ENCODE peak calls at places on chromosomes 11 and 22, in four cellular contexts. One of them, this sample, is unnamed.

GRCh38 chr11:1773711-1774550 is 10.2 kb upstream of the CTSD start:
- DNase-seq in brain pericyte: no peak
- DNase-seq in NCI-H69: no peak
- DNase-seq in left ventricle myocardium inferior: no peak
- DNase-seq in this sample: no peak

GRCh38 chr11:45145421-45146071 is 893 bp upstream of the PRDM11 start:
- DNase-seq in NCI-H69: peak
- DNase-seq in left ventricle myocardium inferior: peak
- DNase-seq in brain pericyte: no peak
- DNase-seq in this sample: no peak

GRCh38 chr22:50610581-50610980 is 10.0 kb downstream of the MAPK8IP2 start:
- DNase-seq in brain pericyte: no peak
- DNase-seq in left ventricle myocardium inferior: no peak
- DNase-seq in NCI-H69: no peak
- DNase-seq in this sample: no peak

GRCh38 chr11:11279956-11280689 is 72.9 kb downstream of the CSNK2A3 start:
- DNase-seq in NCI-H69: peak
- DNase-seq in left ventricle myocardium inferior: no peak
- DNase-seq in brain pericyte: peak
- DNase-seq in this sample: peak

GRCh38 chr22:26822300-26822699 is 164.9 kb downstream of the MIAT start:
- DNase-seq in brain pericyte: no peak
- DNase-seq in NCI-H69: no peak
- DNase-seq in left ventricle myocardium inferior: no peak
- DNase-seq in this sample: no peak

GRCh38 chr11:117856252-117856651 is 20.2 kb downstream of the FXYD6 start:
- DNase-seq in left ventricle myocardium inferior: no peak
- DNase-seq in NCI-H69: no peak
- DNase-seq in brain pericyte: no peak
- DNase-seq in this sample: no peak

GRCh38 chr11:77101043-77101537 is 1.6 kb upstream of the OMP start:
- DNase-seq in brain pericyte: no peak
- DNase-seq in left ventricle myocardium inferior: no peak
- DNase-seq in NCI-H69: peak
- DNase-seq in this sample: peak

GRCh38 chr11:129374993-129375721 is 491 bp upstream of the BARX2 start:
- DNase-seq in left ventricle myocardium inferior: no peak
- DNase-seq in brain pericyte: no peak
- DNase-seq in NCI-H69: peak
- DNase-seq in this sample: no peak

GRCh38 chr22:29136715-29137700 is 64.2 kb downstream of the KREMEN1 start:
- DNase-seq in NCI-H69: peak
- DNase-seq in left ventricle myocardium inferior: no peak
- DNase-seq in brain pericyte: no peak
- DNase-seq in this sample: no peak

GRCh38 chr11:1129666-1130160 is 28.0 kb upstream of the MUC5AC start:
- DNase-seq in NCI-H69: peak
- DNase-seq in left ventricle myocardium inferior: no peak
- DNase-seq in brain pericyte: no peak
- DNase-seq in this sample: no peak

GRCh38 chr11:2446590-2447252 is 1.9 kb downstream of the KCNQ1 start:
- DNase-seq in brain pericyte: no peak
- DNase-seq in NCI-H69: no peak
- DNase-seq in left ventricle myocardium inferior: no peak
- DNase-seq in this sample: no peak

GRCh38 chr11:95365346-95365745 is 134.3 kb upstream of the SESN3 start:
- DNase-seq in brain pericyte: no peak
- DNase-seq in NCI-H69: no peak
- DNase-seq in left ventricle myocardium inferior: no peak
- DNase-seq in this sample: no peak

GRCh38 chr11:22208151-22208858 is 15.4 kb downstream of the ANO5 start:
- DNase-seq in brain pericyte: no peak
- DNase-seq in NCI-H69: peak
- DNase-seq in left ventricle myocardium inferior: no peak
- DNase-seq in this sample: no peak

GRCh38 chr11:66864172-66864901 is 7.5 kb downstream of the LRFN4 start:
- DNase-seq in brain pericyte: no peak
- DNase-seq in NCI-H69: peak
- DNase-seq in left ventricle myocardium inferior: no peak
- DNase-seq in this sample: no peak

GRCh38 chr11:91239359-91239758 is 985.3 kb upstream of the FAT3 start:
- DNase-seq in left ventricle myocardium inferior: no peak
- DNase-seq in brain pericyte: no peak
- DNase-seq in NCI-H69: peak
- DNase-seq in this sample: no peak

GRCh38 chr11:70567680-70568503 is 169.6 kb downstream of the CTTN start:
- DNase-seq in brain pericyte: no peak
- DNase-seq in left ventricle myocardium inferior: peak
- DNase-seq in NCI-H69: no peak
- DNase-seq in this sample: no peak

GRCh38 chr11:94884322-94884721 is 89.0 kb downstream of the CWC15 start:
- DNase-seq in left ventricle myocardium inferior: no peak
- DNase-seq in NCI-H69: peak
- DNase-seq in brain pericyte: no peak
- DNase-seq in this sample: no peak

GRCh38 chr11:105000797-105001196 is 22.2 kb downstream of the CASP5 start:
- DNase-seq in NCI-H69: peak
- DNase-seq in brain pericyte: no peak
- DNase-seq in left ventricle myocardium inferior: no peak
- DNase-seq in this sample: no peak

GRCh38 chr11:13972033-13972910 is 9.7 kb downstream of the SPON1 start:
- DNase-seq in NCI-H69: no peak
- DNase-seq in brain pericyte: no peak
- DNase-seq in left ventricle myocardium inferior: no peak
- DNase-seq in this sample: no peak

GRCh38 chr11:119472186-119472855 is 49.3 kb upstream of the THY1 start:
- DNase-seq in left ventricle myocardium inferior: no peak
- DNase-seq in NCI-H69: no peak
- DNase-seq in brain pericyte: no peak
- DNase-seq in this sample: peak

GRCh38 chr11:72834905-72835304 is 20.7 kb downstream of the ATG16L2 start:
- DNase-seq in brain pericyte: no peak
- DNase-seq in NCI-H69: no peak
- DNase-seq in left ventricle myocardium inferior: no peak
- DNase-seq in this sample: no peak

GRCh38 chr11:6297831-6298230 is 22.5 kb downstream of the CAVIN3 start:
- DNase-seq in NCI-H69: peak
- DNase-seq in brain pericyte: no peak
- DNase-seq in left ventricle myocardium inferior: no peak
- DNase-seq in this sample: no peak

GRCh38 chr11:43376594-43376993 is 17.9 kb downstream of the TTC17 start:
- DNase-seq in left ventricle myocardium inferior: no peak
- DNase-seq in brain pericyte: no peak
- DNase-seq in NCI-H69: no peak
- DNase-seq in this sample: peak

GRCh38 chr11:59556115-59556882 is 45.0 kb downstream of the OR4D9 start:
- DNase-seq in left ventricle myocardium inferior: peak
- DNase-seq in NCI-H69: peak
- DNase-seq in brain pericyte: no peak
- DNase-seq in this sample: peak

GRCh38 chr22:22848364-22848866 is 39.2 kb upstream of the IGLL5 start:
- DNase-seq in brain pericyte: no peak
- DNase-seq in left ventricle myocardium inferior: peak
- DNase-seq in NCI-H69: peak
- DNase-seq in this sample: peak

GRCh38 chr11:102244681-102245409 is 72.4 kb upstream of the BIRC3 start:
- DNase-seq in left ventricle myocardium inferior: no peak
- DNase-seq in brain pericyte: no peak
- DNase-seq in NCI-H69: no peak
- DNase-seq in this sample: no peak

GRCh38 chr11:78290293-78291176 is 101.8 kb downstream of the USP35 start:
- DNase-seq in NCI-H69: no peak
- DNase-seq in left ventricle myocardium inferior: no peak
- DNase-seq in brain pericyte: no peak
- DNase-seq in this sample: peak

GRCh38 chr11:119991022-119991404 is 146.9 kb downstream of the TRIM29 start:
- DNase-seq in brain pericyte: no peak
- DNase-seq in NCI-H69: peak
- DNase-seq in left ventricle myocardium inferior: no peak
- DNase-seq in this sample: no peak

GRCh38 chr11:72871089-72871488 is 56.9 kb downstream of the ATG16L2 start:
- DNase-seq in left ventricle myocardium inferior: no peak
- DNase-seq in NCI-H69: no peak
- DNase-seq in brain pericyte: no peak
- DNase-seq in this sample: no peak

GRCh38 chr11:34052608-34053160 is 1.2 kb downstream of the CAPRIN1 start:
- DNase-seq in brain pericyte: no peak
- DNase-seq in NCI-H69: peak
- DNase-seq in left ventricle myocardium inferior: peak
- DNase-seq in this sample: no peak

GRCh38 chr22:46582281-46582811 is 37.8 kb upstream of the GRAMD4 start:
- DNase-seq in left ventricle myocardium inferior: peak
- DNase-seq in brain pericyte: no peak
- DNase-seq in NCI-H69: no peak
- DNase-seq in this sample: no peak

GRCh38 chr11:26556582-26556981 is 15.5 kb downstream of the MUC15 start:
- DNase-seq in NCI-H69: no peak
- DNase-seq in left ventricle myocardium inferior: no peak
- DNase-seq in brain pericyte: no peak
- DNase-seq in this sample: no peak

GRCh38 chr11:55826919-55827318 is at the start of gene OR5L2:
- DNase-seq in brain pericyte: no peak
- DNase-seq in NCI-H69: no peak
- DNase-seq in left ventricle myocardium inferior: no peak
- DNase-seq in this sample: no peak

This sample was measured in HepG2.